ENCODE peak calls at places on chromosomes 3 and 15, in five cellular contexts. S, Q, I, T and Z are unnamed samples.

GRCh38 chr3:39529551-39529950 is 62.1 kb downstream of the MOBP start:
- DNase-seq in S (no peak), Q (no peak), I (no peak), T (no peak), Z (no peak)

GRCh38 chr15:36877294-36877693 is 223.1 kb downstream of the MEIS2 start:
- DNase-seq in S (no peak), Q (no peak), I (no peak), T (no peak), Z (no peak)

GRCh38 chr15:76183906-76184639 is 124.3 kb downstream of the TMEM266 start:
- DNase-seq in S (no peak), Q (no peak), I (no peak), T (no peak), Z (no peak)

GRCh38 chr3:128482857-128483656 is 9.9 kb downstream of the GATA2 start:
- DNase-seq in S (peak; percentile 49), Q (no peak), I (no peak), T (peak; percentile 83), Z (no peak)

GRCh38 chr15:39133201-39133600 is 447.7 kb upstream of the THBS1 start:
- DNase-seq in S (no peak), Q (no peak), I (no peak), T (no peak), Z (no peak)

GRCh38 chr3:169813757-169814517 is 1.2 kb upstream of the LRRC34 start:
- DNase-seq in S (no peak), Q (peak; percentile 44), I (peak; percentile 86), T (no peak), Z (no peak)

GRCh38 chr3:197022405-197023231 is 7.0 kb downstream of the MELTF start:
- DNase-seq in S (no peak), Q (no peak), I (peak; percentile 76), T (no peak), Z (peak; percentile 10)

GRCh38 chr15:66836476-66837030 is 134.5 kb downstream of the SMAD6 start:
- DNase-seq in S (no peak), Q (no peak), I (no peak), T (no peak), Z (no peak)

GRCh38 chr3:41317718-41318117 is 118.4 kb downstream of the CTNNB1 start:
- DNase-seq in S (no peak), Q (no peak), I (no peak), T (no peak), Z (no peak)

GRCh38 chr3:177693596-177693995 is 496.3 kb upstream of the TBL1XR1 start:
- DNase-seq in S (no peak), Q (no peak), I (no peak), T (no peak), Z (no peak)

GRCh38 chr3:176785207-176785606 is 412.1 kb downstream of the TBL1XR1 start:
- DNase-seq in S (no peak), Q (no peak), I (no peak), T (no peak), Z (no peak)

GRCh38 chr3:195866686-195867511 is 41.5 kb downstream of the TNK2 start:
- DNase-seq in S (no peak), Q (no peak), I (no peak), T (no peak), Z (no peak)

GRCh38 chr3:15007681-15008141 is 57.4 kb downstream of the MRPS25 start:
- DNase-seq in S (no peak), Q (no peak), I (no peak), T (no peak), Z (no peak)

GRCh38 chr3:123861081-123861836 is 22.9 kb downstream of the MYLK start:
- DNase-seq in S (no peak), Q (no peak), I (no peak), T (no peak), Z (no peak)

GRCh38 chr3:42660131-42660715 is 6.7 kb downstream of the ZBTB47 start:
- DNase-seq in S (no peak), Q (no peak), I (no peak), T (no peak), Z (no peak)